ENCODE peak calls at places on chromosomes 5 and 9, in five cellular contexts. A is esophagus muscularis mucosa, D is K562, G is endothelial cell of umbilical vein, F is Panc1. L is an unnamed sample. For H3K27me3, the result is how much of the 10 kb centered on the place peaks cover.

GRCh38 chr5:148828461-148829247 is 2.2 kb downstream of the ADRB2 start:
- DNase-seq in G (no peak), D (no peak), A (no peak), F (no peak), L (no peak)

GRCh38 chr9:131661954-131662621 is 77.8 kb downstream of the RAPGEF1 start:
- DNase-seq in G (peak), D (peak), A (no peak), F (no peak), L (no peak)

GRCh38 chr9:105757496-105758251 is 63.3 kb downstream of the TMEM38B start:
- DNase-seq in D (no peak), G (no peak), A (no peak), F (no peak), L (no peak)

GRCh38 chr5:35012796-35013195 is 35.0 kb downstream of the AGXT2 start:
- DNase-seq in G (no peak), D (no peak), F (no peak), A (no peak), L (no peak)

GRCh38 chr5:134133995-134134541 is 19.6 kb downstream of the TCF7 start:
- DNase-seq in D (no peak), F (no peak), G (no peak), A (no peak), L (peak)

GRCh38 chr9:70986984-70987383 is 134.4 kb downstream of the TRPM3 start:
- DNase-seq in D (no peak), A (no peak), F (no peak), G (no peak), L (no peak)

GRCh38 chr5:147892696-147893296 is 13.5 kb downstream of the C5orf46 start:
- DNase-seq in A (no peak), F (no peak), G (peak), D (no peak), L (peak)

GRCh38 chr9:27866741-27867140 is 293.5 kb upstream of the C9orf72 start:
- DNase-seq in F (no peak), D (no peak), A (no peak), G (no peak), L (no peak)

GRCh38 chr5:181239062-181239663 is 4.5 kb downstream of the RACK1 start:
- DNase-seq in D (no peak), F (no peak), G (no peak), A (no peak), L (no peak)

GRCh38 chr5:137206030-137206715 is 293.0 kb downstream of the SPOCK1 start:
- DNase-seq in D (no peak), G (peak), A (no peak), F (no peak), L (no peak)

GRCh38 chr5:66894480-66895240 is 298.5 kb downstream of the MAST4 start:
- DNase-seq in D (no peak), A (no peak), F (no peak), G (no peak), L (no peak)

GRCh38 chr9:23887781-23888180 is 61.7 kb upstream of the ELAVL2 start:
- DNase-seq in G (no peak), A (no peak), F (no peak), D (no peak), L (no peak)

GRCh38 chr9:95505676-95506437 is 10.9 kb downstream of the PTCH1 start:
- DNase-seq in D (peak), A (no peak), F (no peak), G (peak), L (no peak)

GRCh38 chr5:57650360-57651069 is 167.9 kb upstream of the ACTBL2 start:
- DNase-seq in D (peak), G (peak), A (peak), F (peak), L (no peak)

GRCh38 chr9:107212613-107213012 is 70.5 kb upstream of the RAD23B start:
- DNase-seq in G (no peak), F (no peak), D (no peak), A (no peak), L (no peak)

GRCh38 chr5:174532453-174533126 is 191.8 kb upstream of the MSX2 start:
- DNase-seq in A (no peak), G (peak), D (peak), F (peak), L (peak)

GRCh38 chr5:96566775-96567174 is 95.4 kb upstream of the CAST start:
- DNase-seq in F (no peak), D (no peak), A (no peak), G (no peak), L (no peak)

GRCh38 chr9:137054932-137055384 is 1.1 kb upstream of the ENTPD2 start:
- DNase-seq in G (no peak), D (no peak), A (no peak), F (no peak), L (no peak)

GRCh38 chr9:93268551-93269314 is 84.8 kb downstream of the WNK2 start:
- DNase-seq in G (no peak), A (peak), F (no peak), D (no peak), L (no peak)

GRCh38 chr9:88995205-88995604 is 3.9 kb downstream of the S1PR3 start:
- DNase-seq in F (no peak), G (no peak), A (no peak), D (no peak), L (no peak)

GRCh38 chr5:108260105-108260857 is 121.6 kb downstream of the FBXL17 start:
- DNase-seq in F (peak), D (peak), A (no peak), G (peak), L (peak)

GRCh38 chr5:69415584-69415958 is 655 bp downstream of the MARVELD2 start:
- DNase-seq in A (no peak), D (no peak), F (no peak), G (peak), L (no peak)

GRCh38 chr5:61333351-61334223 is 1.5 kb downstream of the ZSWIM6 start:
- DNase-seq in F (no peak), D (no peak), G (peak), A (no peak), L (no peak)

GRCh38 chr9:135959814-135960213 is 1.4 kb downstream of the UBAC1 start:
- DNase-seq in G (no peak), F (no peak), A (no peak), D (no peak), L (no peak)

GRCh38 chr5:143364061-143364460 is 39.4 kb downstream of the NR3C1 start:
- DNase-seq in D (no peak), F (no peak), A (no peak), G (no peak), L (no peak)

GRCh38 chr9:130834371-130835311 is at the start of gene ABL1:
- DNase-seq in F (peak), D (peak), G (peak), A (no peak), L (peak)

GRCh38 chr5:74290634-74291033 is 349.9 kb downstream of the ENC1 start:
- DNase-seq in D (no peak), F (no peak), G (no peak), A (peak), L (no peak)

GRCh38 chr5:55665065-55665464 is 47.1 kb downstream of the SLC38A9 start:
- DNase-seq in A (no peak), F (no peak), G (no peak), D (no peak), L (no peak)

GRCh38 chr5:17620627-17621026 is 10.4 kb downstream of the TAF11L12 start:
- DNase-seq in D (peak), G (no peak), F (no peak), A (peak), L (no peak)

GRCh38 chr9:27654629-27655285 is 81.5 kb upstream of the C9orf72 start:
- DNase-seq in D (no peak), F (no peak), A (no peak), G (no peak), L (no peak)

GRCh38 chr9:135821733-135822382 is 85.5 kb downstream of the CAMSAP1 start:
- DNase-seq in F (no peak), A (no peak), G (no peak), D (no peak), L (peak)

GRCh38 chr5:91311697-91312501 is 71.2 kb downstream of the ARRDC3 start:
- DNase-seq in D (no peak), A (peak), F (peak), G (peak), L (no peak)

GRCh38 chr9:93198117-93198838 is 14.3 kb downstream of the WNK2 start:
- DNase-seq in D (no peak), G (no peak), F (no peak), A (no peak), L (no peak)

DNA sequence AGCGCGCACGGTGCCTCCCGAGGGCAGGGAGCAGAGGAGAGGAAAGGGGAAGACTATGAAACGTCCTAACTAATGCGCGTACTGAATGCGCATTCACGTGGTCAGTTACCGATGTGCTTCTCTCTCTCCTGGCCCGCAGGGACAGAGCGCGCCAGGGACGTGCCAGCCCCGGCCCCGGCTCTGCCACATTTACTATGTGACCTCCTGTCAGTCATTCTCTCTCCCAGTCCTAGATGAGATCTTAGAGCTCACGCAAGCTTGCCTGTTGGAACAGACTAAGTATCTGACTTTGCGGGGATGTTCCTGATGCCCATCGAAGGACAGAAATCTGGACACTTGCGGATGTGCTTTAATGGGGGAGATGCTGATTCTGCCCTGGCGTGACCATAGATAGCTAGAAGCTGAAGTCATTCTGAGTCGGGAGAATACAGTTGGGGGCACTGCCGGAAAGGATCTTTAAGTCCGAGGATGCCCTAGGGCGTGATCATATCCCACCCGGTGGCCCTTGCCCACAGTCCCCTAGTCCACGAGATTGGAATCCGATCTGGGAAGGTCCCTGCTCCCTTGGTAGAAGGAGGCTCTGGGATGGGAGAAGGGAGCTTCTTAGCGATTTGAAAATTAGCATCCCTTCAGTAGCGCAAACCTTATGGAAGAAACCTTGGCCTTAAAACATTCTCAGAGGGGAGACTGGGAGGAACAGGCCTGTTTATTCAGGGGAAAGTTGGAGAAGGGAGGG is 5.8 kb upstream of the EBF1 start:
- DNase-seq in A (no peak), D (no peak), F (no peak), G (no peak), L (no peak)
- H3K27me3 ChIP-seq in A (under half), D (under half), F (under half), G (half or more), L (under half)

DNA sequence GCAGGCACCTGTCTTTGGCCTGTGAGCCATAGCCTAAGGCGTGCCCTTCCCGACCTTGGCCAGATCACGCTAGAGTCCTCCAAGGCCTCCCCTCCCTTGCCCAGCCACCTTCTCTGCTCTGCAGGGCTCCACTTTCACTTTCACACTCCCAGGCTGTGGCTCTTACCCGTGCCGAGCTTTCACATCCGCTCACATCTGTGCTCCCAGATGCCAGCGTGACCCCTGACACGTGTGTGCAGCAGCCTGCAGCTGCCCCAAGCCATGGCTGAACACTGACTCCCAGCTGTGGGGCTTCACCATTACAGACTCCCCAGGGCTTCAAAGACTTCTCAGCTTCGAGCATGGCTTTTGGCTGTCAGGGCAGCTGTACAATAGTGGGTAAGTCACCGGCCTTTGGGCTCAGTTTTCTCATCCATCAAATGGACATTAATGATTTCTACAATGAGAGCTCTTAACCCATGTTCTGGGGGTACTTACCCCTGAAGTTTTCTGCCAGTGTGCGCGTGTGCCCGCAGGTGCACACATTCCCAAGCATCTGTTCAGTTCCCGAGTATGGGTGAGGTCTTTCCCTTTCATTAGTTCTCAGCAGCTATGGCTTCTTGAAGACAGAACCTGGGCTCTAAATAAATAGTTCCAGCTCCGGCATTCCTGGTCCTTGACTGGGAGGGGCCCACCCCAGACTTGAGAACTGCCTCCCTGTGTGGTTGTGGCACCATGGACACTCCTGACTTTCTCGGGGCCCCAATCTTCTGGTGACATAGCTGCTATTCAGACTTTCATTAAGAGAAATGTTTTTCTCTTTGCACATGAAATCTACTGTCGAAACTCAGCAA is 118.6 kb downstream of the RGS3 start:
- DNase-seq in G (peak), D (no peak), A (no peak), F (no peak), L (peak)
- TF ChIP-seq POLR2AphosphoS5 in G (no peak), D (no peak), A (peak), F (no peak), L (peak)

DNA sequence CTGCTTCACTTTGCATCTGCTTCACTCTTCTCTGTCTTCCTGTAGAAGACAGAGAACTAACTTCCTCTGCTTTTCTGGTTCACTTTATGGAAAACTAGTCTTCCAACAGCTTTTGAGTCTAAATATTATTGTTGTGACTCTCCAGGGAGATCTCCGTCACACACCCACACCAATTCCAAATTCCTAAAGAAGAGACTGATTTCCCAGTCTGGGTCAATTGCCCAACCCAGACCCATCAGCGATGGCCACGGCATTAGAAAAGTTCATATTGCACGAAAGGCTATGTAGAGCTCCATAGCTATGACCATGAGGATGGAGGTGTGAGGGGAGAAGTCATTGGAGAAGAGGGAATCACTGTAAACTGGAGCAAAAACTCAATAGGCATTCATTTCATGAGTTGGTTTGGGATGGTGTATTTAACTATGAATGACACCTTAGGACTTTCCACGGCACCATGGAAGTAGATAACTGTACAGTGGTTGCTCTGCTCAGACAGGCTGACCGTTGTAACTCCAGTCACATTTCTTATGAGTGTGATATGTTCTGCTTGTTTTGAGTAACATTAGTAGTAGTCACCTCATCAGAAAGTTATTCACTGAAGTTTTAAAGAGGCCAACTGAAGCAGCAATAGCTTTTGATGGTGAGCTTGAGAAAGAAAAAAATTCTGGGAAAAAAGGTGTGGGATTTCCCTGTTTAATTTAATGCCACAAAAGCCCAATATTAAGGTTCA is 78.1 kb upstream of the MAMDC2 start:
- DNase-seq in D (no peak), G (no peak), A (no peak), F (no peak), L (no peak)
- H3K27me3 ChIP-seq in D (under half), G (under half), A (under half), F (under half), L (under half)

GRCh38 chr9:38043931-38044623 is 24.9 kb downstream of the SHB start:
- DNase-seq in G (no peak), F (no peak), D (no peak), A (no peak), L (no peak)
- TF ChIP-seq POLR2AphosphoS5 in G (no peak), F (no peak), D (no peak), A (no peak), L (no peak)